ENCODE peak calls at places on chromosomes 7 and 10, in nine cellular contexts. One of them, this sample, is unnamed.

GRCh38 chr7:44639701-44640321 is 33.4 kb downstream of the OGDH start:
- DNase-seq in ovary: peak; percentile 74
- DNase-seq in testis: peak; percentile 65
- DNase-seq in PC-3: peak; percentile 35
- DNase-seq in kidney: no peak
- DNase-seq in hepatocyte: peak; percentile 82
- DNase-seq in transverse colon: no peak
- DNase-seq in cardiac muscle cell: peak; percentile 88
- DNase-seq in heart right ventricle: no peak
- DNase-seq in this sample: peak; percentile 52

GRCh38 chr10:51879238-51879637 is 179.8 kb upstream of the CSTF2T start:
- DNase-seq in ovary: no peak
- DNase-seq in testis: no peak
- DNase-seq in PC-3: peak; percentile 99
- DNase-seq in kidney: no peak
- DNase-seq in hepatocyte: peak; percentile 53
- DNase-seq in transverse colon: no peak
- DNase-seq in cardiac muscle cell: peak; percentile 96
- DNase-seq in heart right ventricle: no peak
- DNase-seq in this sample: no peak

GRCh38 chr7:93350338-93350737 is 118.2 kb downstream of the VPS50 start:
- DNase-seq in ovary: no peak
- DNase-seq in testis: no peak
- DNase-seq in PC-3: no peak
- DNase-seq in kidney: no peak
- DNase-seq in hepatocyte: no peak
- DNase-seq in transverse colon: no peak
- DNase-seq in cardiac muscle cell: no peak
- DNase-seq in heart right ventricle: no peak
- DNase-seq in this sample: no peak

GRCh38 chr7:6725003-6725402 is 18.3 kb upstream of the ZNF12 start:
- DNase-seq in ovary: no peak
- DNase-seq in testis: no peak
- DNase-seq in PC-3: no peak
- DNase-seq in kidney: no peak
- DNase-seq in hepatocyte: no peak
- DNase-seq in transverse colon: peak; percentile 43
- DNase-seq in cardiac muscle cell: no peak
- DNase-seq in heart right ventricle: no peak
- DNase-seq in this sample: no peak

GRCh38 chr10:89426230-89426868 is 12.0 kb downstream of the IFIT5 start:
- DNase-seq in ovary: no peak
- DNase-seq in testis: no peak
- DNase-seq in PC-3: peak; percentile 74
- DNase-seq in kidney: no peak
- DNase-seq in hepatocyte: peak; percentile 72
- DNase-seq in transverse colon: no peak
- DNase-seq in cardiac muscle cell: peak; percentile 80
- DNase-seq in heart right ventricle: no peak
- DNase-seq in this sample: no peak

GRCh38 chr10:15540729-15541128 is 169.6 kb upstream of the FAM171A1 start:
- DNase-seq in ovary: no peak
- DNase-seq in testis: no peak
- DNase-seq in PC-3: no peak
- DNase-seq in kidney: no peak
- DNase-seq in hepatocyte: no peak
- DNase-seq in transverse colon: no peak
- DNase-seq in cardiac muscle cell: no peak
- DNase-seq in heart right ventricle: no peak
- DNase-seq in this sample: no peak

GRCh38 chr10:77744249-77744648 is 106.6 kb upstream of the KCNMA1 start:
- DNase-seq in ovary: no peak
- DNase-seq in testis: no peak
- DNase-seq in PC-3: peak; percentile 91
- DNase-seq in kidney: no peak
- DNase-seq in hepatocyte: no peak
- DNase-seq in transverse colon: no peak
- DNase-seq in cardiac muscle cell: no peak
- DNase-seq in heart right ventricle: no peak
- DNase-seq in this sample: no peak

GRCh38 chr10:48215148-48215982 is 59.1 kb downstream of the FRMPD2 start:
- DNase-seq in ovary: no peak
- DNase-seq in testis: peak; percentile 63
- DNase-seq in PC-3: peak; percentile 72
- DNase-seq in kidney: no peak
- DNase-seq in hepatocyte: peak; percentile 66
- DNase-seq in transverse colon: peak; percentile 53
- DNase-seq in cardiac muscle cell: peak; percentile 57
- DNase-seq in heart right ventricle: peak; percentile 26
- DNase-seq in this sample: peak; percentile 60

GRCh38 chr7:455110-455928 is 64.3 kb downstream of the PDGFA start:
- DNase-seq in ovary: peak; percentile 50
- DNase-seq in testis: peak; percentile 63
- DNase-seq in PC-3: no peak
- DNase-seq in kidney: peak; percentile 92
- DNase-seq in hepatocyte: peak; percentile 81
- DNase-seq in transverse colon: peak; percentile 36
- DNase-seq in cardiac muscle cell: peak; percentile 77
- DNase-seq in heart right ventricle: peak; percentile 79
- DNase-seq in this sample: no peak

GRCh38 chr7:16921151-16921550 is 39.4 kb upstream of the AGR3 start:
- DNase-seq in ovary: no peak
- DNase-seq in testis: no peak
- DNase-seq in PC-3: no peak
- DNase-seq in kidney: no peak
- DNase-seq in hepatocyte: no peak
- DNase-seq in transverse colon: no peak
- DNase-seq in cardiac muscle cell: no peak
- DNase-seq in heart right ventricle: no peak
- DNase-seq in this sample: no peak

GRCh38 chr7:1705339-1705738 is 35.3 kb downstream of the ELFN1 start:
- DNase-seq in ovary: no peak
- DNase-seq in testis: no peak
- DNase-seq in PC-3: no peak
- DNase-seq in kidney: peak; percentile 29
- DNase-seq in hepatocyte: no peak
- DNase-seq in transverse colon: no peak
- DNase-seq in cardiac muscle cell: no peak
- DNase-seq in heart right ventricle: no peak
- DNase-seq in this sample: peak; percentile 42

GRCh38 chr7:16129431-16130126 is 291.8 kb downstream of the CRPPA start:
- DNase-seq in ovary: no peak
- DNase-seq in testis: no peak
- DNase-seq in PC-3: peak; percentile 86
- DNase-seq in kidney: no peak
- DNase-seq in hepatocyte: no peak
- DNase-seq in transverse colon: no peak
- DNase-seq in cardiac muscle cell: peak; percentile 61
- DNase-seq in heart right ventricle: no peak
- DNase-seq in this sample: no peak

GRCh38 chr7:124269774-124270173 is 236.9 kb upstream of the TMEM229A start:
- DNase-seq in ovary: no peak
- DNase-seq in testis: no peak
- DNase-seq in PC-3: no peak
- DNase-seq in kidney: no peak
- DNase-seq in hepatocyte: no peak
- DNase-seq in transverse colon: no peak
- DNase-seq in cardiac muscle cell: no peak
- DNase-seq in heart right ventricle: no peak
- DNase-seq in this sample: no peak

GRCh38 chr7:112266595-112267270 is 60.2 kb downstream of the ZNF277 start:
- DNase-seq in ovary: no peak
- DNase-seq in testis: no peak
- DNase-seq in PC-3: peak; percentile 40
- DNase-seq in kidney: no peak
- DNase-seq in hepatocyte: no peak
- DNase-seq in transverse colon: no peak
- DNase-seq in cardiac muscle cell: peak; percentile 63
- DNase-seq in heart right ventricle: no peak
- DNase-seq in this sample: no peak

GRCh38 chr7:55250313-55250712 is 114.8 kb upstream of the LANCL2 start:
- DNase-seq in ovary: no peak
- DNase-seq in testis: peak; percentile 46
- DNase-seq in PC-3: peak; percentile 42
- DNase-seq in kidney: no peak
- DNase-seq in hepatocyte: peak; percentile 51
- DNase-seq in transverse colon: peak; percentile 36
- DNase-seq in cardiac muscle cell: peak; percentile 21
- DNase-seq in heart right ventricle: no peak
- DNase-seq in this sample: peak; percentile 56

DNA sequence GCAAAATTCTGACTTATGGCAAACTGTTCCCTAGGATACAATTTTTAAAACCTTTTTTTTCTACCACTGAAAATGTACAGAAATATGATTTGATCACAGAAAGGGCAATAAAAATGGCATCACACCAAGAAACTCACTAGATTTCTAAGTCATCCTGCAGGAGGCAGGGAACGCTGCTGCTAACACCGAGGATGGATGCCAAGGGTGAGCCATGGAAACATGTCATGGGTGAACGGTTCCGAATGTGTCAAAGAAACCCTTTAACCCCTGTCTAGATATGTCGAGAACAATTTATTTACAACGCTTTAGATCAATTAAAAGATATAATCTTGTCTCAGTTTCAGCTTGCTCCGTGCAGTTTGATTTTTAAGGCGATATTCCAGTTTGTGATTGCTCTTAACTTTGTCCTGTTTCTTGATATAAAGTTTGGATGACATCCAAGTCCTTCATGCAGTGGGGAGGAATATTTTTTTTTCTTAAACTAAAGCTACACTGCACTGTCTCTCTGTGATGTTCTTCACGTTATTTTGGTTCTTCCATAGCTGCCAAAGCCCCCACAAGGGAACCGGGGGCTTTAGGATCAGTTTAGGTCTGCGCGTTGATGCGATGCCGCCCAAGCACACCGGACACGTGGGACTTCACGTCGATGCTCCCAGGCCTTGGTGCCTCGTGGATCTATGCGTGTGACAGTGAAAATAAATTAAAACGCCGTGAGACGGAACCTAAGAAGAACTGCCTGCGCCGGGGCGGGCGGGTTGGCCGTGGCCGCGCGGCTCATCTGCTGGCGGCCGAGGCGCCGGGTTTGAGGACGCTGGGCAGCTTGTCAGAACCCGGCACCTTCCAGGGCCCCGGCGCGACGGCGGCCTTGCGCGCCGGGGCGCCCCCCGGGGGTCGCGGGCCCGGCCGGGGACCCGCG is 220.2 kb downstream of the PHTF2 start:
- DNase-seq in ovary: peak; percentile 66
- DNase-seq in testis: peak; percentile 76
- DNase-seq in PC-3: peak; percentile 20
- DNase-seq in kidney: peak; percentile 74
- DNase-seq in hepatocyte: no peak
- DNase-seq in transverse colon: peak; percentile 44
- DNase-seq in cardiac muscle cell: peak; percentile 68
- DNase-seq in heart right ventricle: peak; percentile 34
- DNase-seq in this sample: peak; percentile 66
- TF ChIP-seq CTCF in ovary: no peak
- TF ChIP-seq CTCF in testis: no peak
- TF ChIP-seq CTCF in PC-3: no peak
- TF ChIP-seq CTCF in kidney: no peak
- TF ChIP-seq CTCF in hepatocyte: no peak
- TF ChIP-seq CTCF in transverse colon: no peak
- TF ChIP-seq CTCF in cardiac muscle cell: no peak
- TF ChIP-seq CTCF in heart right ventricle: no peak
- TF ChIP-seq CTCF in this sample: no peak

GRCh38 chr7:75875113-75876080 is 3.4 kb upstream of the RHBDD2 start:
- DNase-seq in ovary: no peak
- DNase-seq in testis: no peak
- DNase-seq in PC-3: no peak
- DNase-seq in kidney: no peak
- DNase-seq in hepatocyte: no peak
- DNase-seq in transverse colon: no peak
- DNase-seq in cardiac muscle cell: no peak
- DNase-seq in heart right ventricle: no peak
- DNase-seq in this sample: peak; percentile 7
- H3K4me1 ChIP-seq in ovary: peaks cover 12% of the 10 kb centered on the region
- H3K4me1 ChIP-seq in testis: peaks cover 11% of the 10 kb centered on the region
- H3K4me1 ChIP-seq in PC-3: peaks cover 13% of the 10 kb centered on the region
- H3K4me1 ChIP-seq in kidney: peaks cover 10% of the 10 kb centered on the region
- H3K4me1 ChIP-seq in hepatocyte: peaks cover 8% of the 10 kb centered on the region
- H3K4me1 ChIP-seq in transverse colon: peaks cover 6% of the 10 kb centered on the region
- H3K4me1 ChIP-seq in cardiac muscle cell: peaks cover 18% of the 10 kb centered on the region
- H3K4me1 ChIP-seq in heart right ventricle: peaks cover 23% of the 10 kb centered on the region
- H3K4me1 ChIP-seq in this sample: peaks cover 11% of the 10 kb centered on the region

GRCh38 chr10:96606946-96607345 is 20.1 kb upstream of the TM9SF3 start:
- DNase-seq in ovary: no peak
- DNase-seq in testis: no peak
- DNase-seq in PC-3: no peak
- DNase-seq in kidney: no peak
- DNase-seq in hepatocyte: no peak
- DNase-seq in transverse colon: no peak
- DNase-seq in cardiac muscle cell: no peak
- DNase-seq in heart right ventricle: no peak
- DNase-seq in this sample: no peak
- H3K4me3 ChIP-seq in ovary: no peak overlapping the region
- H3K4me3 ChIP-seq in testis: no peak overlapping the region
- H3K4me3 ChIP-seq in PC-3: no peak overlapping the region
- H3K4me3 ChIP-seq in kidney: no peak overlapping the region
- H3K4me3 ChIP-seq in hepatocyte: no peak overlapping the region
- H3K4me3 ChIP-seq in transverse colon: no peak overlapping the region
- H3K4me3 ChIP-seq in cardiac muscle cell: no peak overlapping the region
- H3K4me3 ChIP-seq in heart right ventricle: no peak overlapping the region
- H3K4me3 ChIP-seq in this sample: no peak overlapping the region

GRCh38 chr7:14639329-14639728 is 263.2 kb downstream of the DGKB start:
- DNase-seq in ovary: no peak
- DNase-seq in testis: no peak
- DNase-seq in PC-3: no peak
- DNase-seq in kidney: no peak
- DNase-seq in hepatocyte: no peak
- DNase-seq in transverse colon: no peak
- DNase-seq in cardiac muscle cell: no peak
- DNase-seq in heart right ventricle: no peak
- DNase-seq in this sample: no peak

GRCh38 chr7:14639801-14640200 is 262.8 kb downstream of the DGKB start:
- DNase-seq in ovary: no peak
- DNase-seq in testis: no peak
- DNase-seq in PC-3: peak; percentile 6
- DNase-seq in kidney: no peak
- DNase-seq in hepatocyte: no peak
- DNase-seq in transverse colon: no peak
- DNase-seq in cardiac muscle cell: no peak
- DNase-seq in heart right ventricle: no peak
- DNase-seq in this sample: no peak

GRCh38 chr7:14635955-14636354 is 266.6 kb downstream of the DGKB start:
- DNase-seq in ovary: no peak
- DNase-seq in testis: no peak
- DNase-seq in PC-3: no peak
- DNase-seq in kidney: no peak
- DNase-seq in hepatocyte: no peak
- DNase-seq in transverse colon: no peak
- DNase-seq in cardiac muscle cell: no peak
- DNase-seq in heart right ventricle: no peak
- DNase-seq in this sample: no peak

DNA sequence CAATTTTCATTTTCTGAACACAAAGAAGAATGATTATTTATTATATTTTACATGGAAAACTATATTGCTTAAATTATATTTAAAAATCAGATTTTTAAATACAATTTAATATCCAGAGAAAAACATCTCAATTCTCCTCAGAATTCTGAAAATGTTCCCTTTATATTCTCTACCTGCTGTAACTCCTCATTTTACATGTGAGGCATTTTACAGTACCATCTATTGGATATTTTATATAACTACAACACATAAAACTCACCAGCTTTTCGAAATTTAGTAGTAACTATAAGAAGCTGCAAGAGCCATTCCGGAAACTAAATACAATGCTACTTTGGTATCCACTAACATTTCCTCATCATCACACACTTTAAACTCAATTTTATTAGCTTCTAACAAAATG is 264.6 kb downstream of the DGKB start:
- DNase-seq in ovary: no peak
- DNase-seq in testis: no peak
- DNase-seq in PC-3: peak; percentile 23
- DNase-seq in kidney: no peak
- DNase-seq in hepatocyte: no peak
- DNase-seq in transverse colon: no peak
- DNase-seq in cardiac muscle cell: peak; percentile 2
- DNase-seq in heart right ventricle: no peak
- DNase-seq in this sample: no peak
- TF ChIP-seq CTCF in ovary: no peak
- TF ChIP-seq CTCF in testis: no peak
- TF ChIP-seq CTCF in PC-3: no peak
- TF ChIP-seq CTCF in kidney: no peak
- TF ChIP-seq CTCF in hepatocyte: peak; percentile 18
- TF ChIP-seq CTCF in transverse colon: no peak
- TF ChIP-seq CTCF in cardiac muscle cell: no peak
- TF ChIP-seq CTCF in heart right ventricle: no peak
- TF ChIP-seq CTCF in this sample: no peak